ENCODE peak calls at places on chromosomes 11 and 22, in five cellular contexts. One of them, this sample, is unnamed. For H3K9me3, the result is how much of the 10 kb centered on the place peaks cover.

GRCh38 chr11:118845369-118845768 is 38.3 kb upstream of the CXCR5 start:
- DNase-seq in left ventricle myocardium inferior: no peak
- DNase-seq in stomach: no peak
- DNase-seq in CD8-positive, alpha-beta T cell: no peak
- DNase-seq in effector memory CD4-positive, alpha-beta T cell: no peak
- DNase-seq in this sample: no peak

GRCh38 chr11:6623391-6624363 is 4.5 kb upstream of the TPP1 start:
- DNase-seq in left ventricle myocardium inferior: peak
- DNase-seq in stomach: no peak
- DNase-seq in CD8-positive, alpha-beta T cell: no peak
- DNase-seq in effector memory CD4-positive, alpha-beta T cell: no peak
- DNase-seq in this sample: no peak

GRCh38 chr11:38411149-38411548 is 1813.1 kb upstream of the RAG2 start:
- DNase-seq in CD8-positive, alpha-beta T cell: no peak
- DNase-seq in stomach: no peak
- DNase-seq in effector memory CD4-positive, alpha-beta T cell: no peak
- DNase-seq in left ventricle myocardium inferior: no peak
- DNase-seq in this sample: no peak

GRCh38 chr22:50582562-50583293 is at the start of gene CHKB:
- DNase-seq in left ventricle myocardium inferior: peak
- DNase-seq in CD8-positive, alpha-beta T cell: peak
- DNase-seq in stomach: peak
- DNase-seq in effector memory CD4-positive, alpha-beta T cell: peak
- DNase-seq in this sample: peak

GRCh38 chr11:111777094-111778046 is 11.2 kb upstream of the PPP2R1B start:
- DNase-seq in effector memory CD4-positive, alpha-beta T cell: no peak
- DNase-seq in stomach: no peak
- DNase-seq in CD8-positive, alpha-beta T cell: peak
- DNase-seq in left ventricle myocardium inferior: no peak
- DNase-seq in this sample: peak

GRCh38 chr11:36155301-36155700 is 133.9 kb downstream of the COMMD9 start:
- DNase-seq in effector memory CD4-positive, alpha-beta T cell: no peak
- DNase-seq in stomach: no peak
- DNase-seq in left ventricle myocardium inferior: peak
- DNase-seq in CD8-positive, alpha-beta T cell: no peak
- DNase-seq in this sample: no peak

GRCh38 chr11:60127311-60127811 is 38.9 kb downstream of the MS4A2 start:
- DNase-seq in CD8-positive, alpha-beta T cell: no peak
- DNase-seq in effector memory CD4-positive, alpha-beta T cell: no peak
- DNase-seq in left ventricle myocardium inferior: no peak
- DNase-seq in stomach: no peak
- DNase-seq in this sample: no peak

GRCh38 chr22:17234144-17234623 is 14.9 kb upstream of the ADA2 start:
- DNase-seq in CD8-positive, alpha-beta T cell: no peak
- DNase-seq in effector memory CD4-positive, alpha-beta T cell: no peak
- DNase-seq in stomach: no peak
- DNase-seq in left ventricle myocardium inferior: no peak
- DNase-seq in this sample: peak

GRCh38 chr11:129747161-129747560 is 68.5 kb upstream of the TMEM45B start:
- DNase-seq in CD8-positive, alpha-beta T cell: no peak
- DNase-seq in left ventricle myocardium inferior: no peak
- DNase-seq in stomach: no peak
- DNase-seq in effector memory CD4-positive, alpha-beta T cell: no peak
- DNase-seq in this sample: no peak

GRCh38 chr11:13367115-13367514 is 89.5 kb downstream of the BMAL1 start:
- DNase-seq in stomach: no peak
- DNase-seq in effector memory CD4-positive, alpha-beta T cell: no peak
- DNase-seq in CD8-positive, alpha-beta T cell: no peak
- DNase-seq in left ventricle myocardium inferior: no peak
- DNase-seq in this sample: no peak

GRCh38 chr11:12189543-12190235 is 79.3 kb downstream of the MICAL2 start:
- DNase-seq in left ventricle myocardium inferior: no peak
- DNase-seq in effector memory CD4-positive, alpha-beta T cell: peak
- DNase-seq in CD8-positive, alpha-beta T cell: peak
- DNase-seq in stomach: no peak
- DNase-seq in this sample: no peak

GRCh38 chr22:36212896-36213295 is 11.3 kb upstream of the APOL4 start:
- DNase-seq in stomach: no peak
- DNase-seq in effector memory CD4-positive, alpha-beta T cell: no peak
- DNase-seq in left ventricle myocardium inferior: no peak
- DNase-seq in CD8-positive, alpha-beta T cell: no peak
- DNase-seq in this sample: no peak

GRCh38 chr22:19882446-19883381 is 28.0 kb upstream of the GNB1L start:
- DNase-seq in left ventricle myocardium inferior: no peak
- DNase-seq in CD8-positive, alpha-beta T cell: no peak
- DNase-seq in stomach: no peak
- DNase-seq in effector memory CD4-positive, alpha-beta T cell: no peak
- DNase-seq in this sample: no peak

GRCh38 chr11:121344824-121345223 is 52.3 kb downstream of the SC5D start:
- DNase-seq in left ventricle myocardium inferior: no peak
- DNase-seq in CD8-positive, alpha-beta T cell: no peak
- DNase-seq in stomach: no peak
- DNase-seq in effector memory CD4-positive, alpha-beta T cell: no peak
- DNase-seq in this sample: no peak

GRCh38 chr11:567629-568258 is 7.0 kb downstream of the RASSF7 start:
- DNase-seq in left ventricle myocardium inferior: no peak
- DNase-seq in stomach: no peak
- DNase-seq in effector memory CD4-positive, alpha-beta T cell: peak
- DNase-seq in CD8-positive, alpha-beta T cell: no peak
- DNase-seq in this sample: no peak

DNA sequence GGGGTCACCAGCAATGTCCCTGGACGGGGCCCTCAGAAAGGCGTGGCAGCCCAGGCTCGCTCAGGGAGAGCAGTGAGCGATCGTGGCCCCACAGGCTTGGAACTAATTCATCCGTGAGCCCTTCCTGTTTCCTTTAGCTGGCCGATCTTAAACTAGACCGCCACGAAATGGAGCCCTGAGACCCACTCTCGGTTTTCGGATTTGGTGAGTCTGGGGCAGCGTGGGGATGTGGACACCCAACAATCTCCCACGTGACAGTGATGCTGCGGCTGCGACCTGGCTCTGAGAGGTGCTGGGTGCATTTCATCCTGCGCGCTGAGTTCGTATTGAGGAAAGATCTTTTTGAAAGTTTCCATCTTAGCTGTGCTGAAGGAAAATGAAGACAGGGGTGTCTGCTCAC is 501.3 kb upstream of the B3GAT1 start:
- DNase-seq in stomach: no peak
- DNase-seq in effector memory CD4-positive, alpha-beta T cell: no peak
- DNase-seq in left ventricle myocardium inferior: no peak
- DNase-seq in CD8-positive, alpha-beta T cell: no peak
- DNase-seq in this sample: no peak
- H3K9me3 ChIP-seq in stomach: under half
- H3K9me3 ChIP-seq in effector memory CD4-positive, alpha-beta T cell: under half
- H3K9me3 ChIP-seq in left ventricle myocardium inferior: under half
- H3K9me3 ChIP-seq in CD8-positive, alpha-beta T cell: under half
- H3K9me3 ChIP-seq in this sample: under half

DNA sequence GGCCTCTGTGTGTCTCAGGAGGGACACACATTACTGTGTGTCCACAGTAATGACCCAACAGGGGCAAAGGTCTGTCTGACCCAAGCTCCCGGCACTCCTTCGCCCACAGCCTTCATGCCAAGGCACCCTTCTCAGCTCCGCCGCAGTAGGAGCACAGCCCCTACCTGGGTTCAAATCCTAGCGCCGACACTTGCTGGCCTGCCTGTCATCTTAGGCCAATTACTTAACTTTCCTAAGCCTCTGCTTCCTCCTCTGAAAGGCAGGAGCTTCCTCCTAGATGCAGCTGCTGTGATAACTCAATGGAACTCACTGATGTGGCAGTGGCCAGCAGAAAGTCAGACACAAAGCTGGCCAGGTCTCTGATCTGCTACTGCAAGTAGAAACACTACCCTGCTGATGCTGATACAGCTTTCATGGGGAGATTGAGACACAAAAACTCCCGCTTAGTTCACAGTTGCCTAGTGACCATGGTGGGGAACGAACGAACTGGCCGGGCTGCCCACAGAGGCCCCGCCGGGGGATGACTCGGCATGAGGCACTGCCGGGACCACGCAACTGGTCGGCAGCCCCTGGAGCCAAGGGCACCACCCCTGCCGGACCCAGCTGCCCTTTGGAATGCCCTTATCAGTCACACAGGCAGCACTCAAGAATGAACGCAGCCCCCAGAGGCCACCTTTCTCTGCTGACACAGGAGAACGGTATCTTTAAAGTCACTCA is 8.1 kb downstream of the EHD1 start:
- DNase-seq in stomach: no peak
- DNase-seq in CD8-positive, alpha-beta T cell: no peak
- DNase-seq in left ventricle myocardium inferior: no peak
- DNase-seq in effector memory CD4-positive, alpha-beta T cell: no peak
- DNase-seq in this sample: no peak
- H3K27ac ChIP-seq in stomach: peak
- H3K27ac ChIP-seq in CD8-positive, alpha-beta T cell: peak
- H3K27ac ChIP-seq in left ventricle myocardium inferior: peak
- H3K27ac ChIP-seq in effector memory CD4-positive, alpha-beta T cell: peak
- H3K27ac ChIP-seq in this sample: no peak

GRCh38 chr22:47209077-47209514 is 446.6 kb downstream of the TBC1D22A start:
- DNase-seq in left ventricle myocardium inferior: no peak
- DNase-seq in stomach: peak
- DNase-seq in CD8-positive, alpha-beta T cell: no peak
- DNase-seq in effector memory CD4-positive, alpha-beta T cell: no peak
- DNase-seq in this sample: no peak

GRCh38 chr22:47207846-47208554 is 445.6 kb downstream of the TBC1D22A start:
- DNase-seq in effector memory CD4-positive, alpha-beta T cell: no peak
- DNase-seq in left ventricle myocardium inferior: no peak
- DNase-seq in CD8-positive, alpha-beta T cell: no peak
- DNase-seq in stomach: peak
- DNase-seq in this sample: no peak

GRCh38 chr22:47206185-47206584 is 443.7 kb downstream of the TBC1D22A start:
- DNase-seq in effector memory CD4-positive, alpha-beta T cell: no peak
- DNase-seq in CD8-positive, alpha-beta T cell: no peak
- DNase-seq in left ventricle myocardium inferior: no peak
- DNase-seq in stomach: no peak
- DNase-seq in this sample: no peak

GRCh38 chr22:47206819-47207218 is 444.4 kb downstream of the TBC1D22A start:
- DNase-seq in effector memory CD4-positive, alpha-beta T cell: no peak
- DNase-seq in stomach: peak
- DNase-seq in left ventricle myocardium inferior: no peak
- DNase-seq in CD8-positive, alpha-beta T cell: no peak
- DNase-seq in this sample: no peak

GRCh38 chr22:47207387-47207786 is 444.9 kb downstream of the TBC1D22A start:
- DNase-seq in CD8-positive, alpha-beta T cell: no peak
- DNase-seq in stomach: peak
- DNase-seq in effector memory CD4-positive, alpha-beta T cell: no peak
- DNase-seq in left ventricle myocardium inferior: no peak
- DNase-seq in this sample: no peak
- H3K9me3 ChIP-seq in CD8-positive, alpha-beta T cell: under half
- H3K9me3 ChIP-seq in stomach: under half
- H3K9me3 ChIP-seq in effector memory CD4-positive, alpha-beta T cell: under half
- H3K9me3 ChIP-seq in left ventricle myocardium inferior: under half
- H3K9me3 ChIP-seq in this sample: under half

GRCh38 chr11:46976182-46976854 is 39.8 kb downstream of the CSTPP1 start:
- DNase-seq in CD8-positive, alpha-beta T cell: no peak
- DNase-seq in left ventricle myocardium inferior: no peak
- DNase-seq in effector memory CD4-positive, alpha-beta T cell: no peak
- DNase-seq in stomach: no peak
- DNase-seq in this sample: no peak
- H3K27ac ChIP-seq in CD8-positive, alpha-beta T cell: no peak
- H3K27ac ChIP-seq in left ventricle myocardium inferior: no peak
- H3K27ac ChIP-seq in effector memory CD4-positive, alpha-beta T cell: no peak
- H3K27ac ChIP-seq in stomach: no peak
- H3K27ac ChIP-seq in this sample: no peak

GRCh38 chr11:62842171-62842717 is 2.9 kb upstream of the WDR74 start:
- DNase-seq in effector memory CD4-positive, alpha-beta T cell: no peak
- DNase-seq in stomach: peak
- DNase-seq in CD8-positive, alpha-beta T cell: peak
- DNase-seq in left ventricle myocardium inferior: peak
- DNase-seq in this sample: no peak
- H3K9me3 ChIP-seq in effector memory CD4-positive, alpha-beta T cell: under half
- H3K9me3 ChIP-seq in stomach: under half
- H3K9me3 ChIP-seq in CD8-positive, alpha-beta T cell: under half
- H3K9me3 ChIP-seq in left ventricle myocardium inferior: under half
- H3K9me3 ChIP-seq in this sample: under half

DNA sequence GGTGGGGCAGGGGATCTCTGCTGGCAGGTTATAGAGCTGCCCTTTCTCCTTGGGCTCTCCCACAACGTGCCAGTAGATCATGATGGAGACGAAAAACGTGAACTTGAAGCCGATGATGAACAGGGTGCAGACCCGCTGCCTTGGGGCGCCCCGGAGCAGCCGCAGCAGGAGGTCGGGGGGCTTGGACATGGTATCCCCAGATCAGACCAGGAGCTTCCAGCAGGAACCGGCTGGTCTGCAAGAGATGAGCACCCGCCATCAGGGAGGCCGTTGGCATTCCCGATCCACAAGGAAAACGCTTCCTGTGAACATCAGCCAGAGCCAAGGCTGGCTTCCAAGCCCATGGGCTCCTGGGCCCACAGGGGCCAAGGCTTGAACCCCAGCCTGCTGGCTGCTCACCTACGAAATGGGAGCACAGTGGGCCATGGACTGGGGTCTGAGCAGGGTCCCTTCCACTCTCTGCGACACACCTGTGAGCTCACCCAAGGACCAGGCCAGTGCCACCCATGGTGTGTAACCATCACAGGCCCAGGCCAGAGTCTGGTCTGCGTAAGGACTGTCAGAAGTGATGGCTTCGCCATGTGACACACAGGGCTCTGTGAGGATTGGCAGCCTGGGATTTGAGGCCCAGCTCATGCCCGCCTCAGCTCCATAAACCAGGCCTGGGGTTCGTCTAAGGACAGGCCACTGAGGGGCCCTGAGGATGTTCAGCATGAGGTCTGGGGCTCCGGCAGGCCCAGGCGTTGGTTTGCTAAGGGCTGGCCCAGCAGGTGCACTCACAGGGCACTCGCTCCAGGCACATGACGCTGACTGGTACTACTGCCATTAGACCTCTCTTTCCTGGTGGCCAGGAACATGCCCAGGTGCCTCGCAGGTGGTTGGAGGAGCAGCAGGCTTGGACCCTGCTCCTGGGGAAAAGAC is 26.6 kb downstream of the A4GALT start:
- DNase-seq in left ventricle myocardium inferior: no peak
- DNase-seq in effector memory CD4-positive, alpha-beta T cell: no peak
- DNase-seq in CD8-positive, alpha-beta T cell: no peak
- DNase-seq in stomach: no peak
- DNase-seq in this sample: no peak
- H3K27ac ChIP-seq in left ventricle myocardium inferior: peak
- H3K27ac ChIP-seq in effector memory CD4-positive, alpha-beta T cell: no peak
- H3K27ac ChIP-seq in CD8-positive, alpha-beta T cell: no peak
- H3K27ac ChIP-seq in stomach: peak
- H3K27ac ChIP-seq in this sample: no peak

GRCh38 chr22:49024775-49025440 is 802.8 kb downstream of the BRD1 start:
- DNase-seq in stomach: no peak
- DNase-seq in CD8-positive, alpha-beta T cell: no peak
- DNase-seq in left ventricle myocardium inferior: no peak
- DNase-seq in effector memory CD4-positive, alpha-beta T cell: no peak
- DNase-seq in this sample: no peak

GRCh38 chr22:49023879-49024774 is 803.5 kb downstream of the BRD1 start:
- DNase-seq in CD8-positive, alpha-beta T cell: no peak
- DNase-seq in effector memory CD4-positive, alpha-beta T cell: no peak
- DNase-seq in stomach: no peak
- DNase-seq in left ventricle myocardium inferior: no peak
- DNase-seq in this sample: no peak

GRCh38 chr22:49022816-49023160 is 804.9 kb downstream of the BRD1 start:
- DNase-seq in CD8-positive, alpha-beta T cell: no peak
- DNase-seq in stomach: no peak
- DNase-seq in left ventricle myocardium inferior: no peak
- DNase-seq in effector memory CD4-positive, alpha-beta T cell: no peak
- DNase-seq in this sample: no peak

GRCh38 chr22:49021926-49022815 is 805.5 kb downstream of the BRD1 start:
- DNase-seq in effector memory CD4-positive, alpha-beta T cell: no peak
- DNase-seq in left ventricle myocardium inferior: peak
- DNase-seq in CD8-positive, alpha-beta T cell: no peak
- DNase-seq in stomach: no peak
- DNase-seq in this sample: no peak

GRCh38 chr22:49023161-49023878 is 804.4 kb downstream of the BRD1 start:
- DNase-seq in left ventricle myocardium inferior: no peak
- DNase-seq in CD8-positive, alpha-beta T cell: no peak
- DNase-seq in stomach: no peak
- DNase-seq in effector memory CD4-positive, alpha-beta T cell: no peak
- DNase-seq in this sample: no peak
- H3K9me3 ChIP-seq in left ventricle myocardium inferior: under half
- H3K9me3 ChIP-seq in CD8-positive, alpha-beta T cell: under half
- H3K9me3 ChIP-seq in stomach: under half
- H3K9me3 ChIP-seq in effector memory CD4-positive, alpha-beta T cell: under half
- H3K9me3 ChIP-seq in this sample: under half